ENCODE peak calls at places on chromosome 22, in nine cellular contexts. I, X, E, K, M, U, R, L and G are unnamed samples.

GRCh38 chr22:26442086-26442756 is 13.2 kb downstream of the ASPHD2 start:
- DNase-seq in I (no peak), X (no peak), E (no peak), K (no peak), M (no peak), U (no peak), R (no peak), L (no peak), G (no peak)

GRCh38 chr22:33747576-33748180 is 172.6 kb downstream of the LARGE1 start:
- DNase-seq in I (no peak), X (no peak), E (peak), K (no peak), M (no peak), U (peak), R (no peak), L (peak), G (no peak)

GRCh38 chr22:27730649-27731433 is 70.7 kb downstream of the MN1 start:
- DNase-seq in I (no peak), X (no peak), E (no peak), K (peak), M (no peak), U (no peak), R (peak), L (no peak), G (no peak)

GRCh38 chr22:25540128-25540790 is 24.2 kb upstream of the GRK3 start:
- DNase-seq in I (no peak), X (no peak), E (no peak), K (no peak), M (no peak), U (no peak), R (no peak), L (no peak), G (no peak)

GRCh38 chr22:41184679-41185078 is 20.4 kb upstream of the L3MBTL2 start:
- DNase-seq in I (no peak), X (no peak), E (no peak), K (no peak), M (no peak), U (no peak), R (no peak), L (no peak), G (no peak)

GRCh38 chr22:21038405-21038804 is 6.0 kb upstream of the SLC7A4 start:
- DNase-seq in I (peak), X (no peak), E (no peak), K (no peak), M (no peak), U (no peak), R (peak), L (no peak), G (peak)

GRCh38 chr22:25407226-25407858 is 157.1 kb upstream of the GRK3 start:
- DNase-seq in I (no peak), X (no peak), E (no peak), K (peak), M (no peak), U (no peak), R (no peak), L (no peak), G (no peak)

GRCh38 chr22:27476318-27476717 is 325.2 kb downstream of the MN1 start:
- DNase-seq in I (no peak), X (no peak), E (no peak), K (no peak), M (no peak), U (no peak), R (no peak), L (no peak), G (no peak)

GRCh38 chr22:45207981-45208664 is 32.6 kb downstream of the KIAA0930 start:
- DNase-seq in I (peak), X (no peak), E (peak), K (no peak), M (no peak), U (peak), R (no peak), L (no peak), G (no peak)

GRCh38 chr22:23529166-23530103 is 50.7 kb downstream of the IGLL1 start:
- DNase-seq in I (no peak), X (no peak), E (no peak), K (peak), M (no peak), U (peak), R (no peak), L (no peak), G (no peak)

GRCh38 chr22:45997077-45997774 is 20.3 kb upstream of the WNT7B start:
- DNase-seq in I (peak), X (no peak), E (peak), K (peak), M (no peak), U (peak), R (no peak), L (peak), G (peak)

GRCh38 chr22:33101550-33101949 is 43.4 kb upstream of the SYN3 start:
- DNase-seq in I (no peak), X (no peak), E (no peak), K (no peak), M (no peak), U (no peak), R (peak), L (no peak), G (no peak)

GRCh38 chr22:37316405-37316804 is 34.1 kb downstream of the CYTH4 start:
- DNase-seq in I (no peak), X (no peak), E (no peak), K (no peak), M (no peak), U (no peak), R (no peak), L (no peak), G (no peak)

GRCh38 chr22:45422237-45422983 is 8.9 kb downstream of the RIBC2 start:
- DNase-seq in I (no peak), X (no peak), E (no peak), K (peak), M (no peak), U (no peak), R (no peak), L (no peak), G (no peak)

GRCh38 chr22:30591191-30591587 is 521 bp downstream of the PES1 start:
- DNase-seq in I (peak), X (no peak), E (no peak), K (no peak), M (no peak), U (no peak), R (no peak), L (no peak), G (peak)

GRCh38 chr22:27804016-27804415 is 2.5 kb upstream of the MN1 start:
- DNase-seq in I (no peak), X (no peak), E (no peak), K (no peak), M (no peak), U (no peak), R (no peak), L (no peak), G (no peak)

GRCh38 chr22:50009251-50009650 is 3.3 kb downstream of the IL17REL start:
- DNase-seq in I (no peak), X (no peak), E (no peak), K (peak), M (no peak), U (peak), R (no peak), L (no peak), G (no peak)

GRCh38 chr22:29308791-29309262 is 2.4 kb downstream of the GAS2L1 start:
- DNase-seq in I (peak), X (no peak), E (no peak), K (no peak), M (no peak), U (no peak), R (no peak), L (no peak), G (peak)

GRCh38 chr22:45922256-45922655 is 54.7 kb downstream of the WNT7B start:
- DNase-seq in I (no peak), X (no peak), E (no peak), K (no peak), M (no peak), U (no peak), R (no peak), L (no peak), G (no peak)

GRCh38 chr22:22047776-22048175 is 65.2 kb upstream of the TOP3B start:
- DNase-seq in I (no peak), X (no peak), E (no peak), K (no peak), M (no peak), U (no peak), R (no peak), L (no peak), G (no peak)

GRCh38 chr22:34429314-34429713 is 509.0 kb upstream of the LARGE1 start:
- DNase-seq in I (no peak), X (no peak), E (no peak), K (no peak), M (no peak), U (no peak), R (no peak), L (no peak), G (no peak)

GRCh38 chr22:44107341-44107740 is 73.4 kb upstream of the PARVG start:
- DNase-seq in I (no peak), X (no peak), E (no peak), K (peak), M (no peak), U (no peak), R (no peak), L (no peak), G (no peak)

GRCh38 chr22:32623943-32624342 is 149.3 kb downstream of the FBXO7 start:
- DNase-seq in I (peak), X (no peak), E (no peak), K (no peak), M (no peak), U (no peak), R (no peak), L (no peak), G (peak)

GRCh38 chr22:37089451-37089850 is 20.1 kb downstream of the TMPRSS6 start:
- DNase-seq in I (peak), X (no peak), E (no peak), K (no peak), M (no peak), U (no peak), R (no peak), L (no peak), G (peak)

GRCh38 chr22:22687638-22688500 is 43.5 kb downstream of the GGTLC2 start:
- DNase-seq in I (peak), X (no peak), E (no peak), K (no peak), M (no peak), U (no peak), R (no peak), L (peak), G (peak)

GRCh38 chr22:42436402-42436801 is 4.2 kb upstream of the NFAM1 start:
- DNase-seq in I (no peak), X (no peak), E (no peak), K (no peak), M (no peak), U (no peak), R (no peak), L (no peak), G (no peak)

GRCh38 chr22:50218996-50219727 is 18.4 kb downstream of the SELENOO start:
- DNase-seq in I (peak), X (no peak), E (peak), K (peak), M (no peak), U (peak), R (peak), L (no peak), G (peak)

GRCh38 chr22:20430101-20430640 is 7.5 kb downstream of the SCARF2 start:
- DNase-seq in I (no peak), X (no peak), E (no peak), K (peak), M (no peak), U (peak), R (no peak), L (no peak), G (no peak)

GRCh38 chr22:46086577-46087335 is 63.6 kb upstream of the PPARA start:
- DNase-seq in I (peak), X (no peak), E (peak), K (peak), M (no peak), U (peak), R (no peak), L (no peak), G (peak)

GRCh38 chr22:42500164-42500835 is 19.3 kb downstream of the RRP7A start:
- DNase-seq in I (peak), X (peak), E (peak), K (peak), M (peak), U (peak), R (peak), L (peak), G (peak)

GRCh38 chr22:37340331-37341262 is 58.3 kb downstream of the CYTH4 start:
- DNase-seq in I (no peak), X (no peak), E (no peak), K (no peak), M (no peak), U (no peak), R (no peak), L (no peak), G (no peak)

GRCh38 chr22:44019846-44020245 is 4.3 kb upstream of the PARVB start:
- DNase-seq in I (no peak), X (no peak), E (no peak), K (no peak), M (no peak), U (no peak), R (no peak), L (no peak), G (no peak)

GRCh38 chr22:17542452-17542851 is 20.8 kb upstream of the SLC25A18 start:
- DNase-seq in I (no peak), X (no peak), E (no peak), K (no peak), M (no peak), U (no peak), R (no peak), L (no peak), G (no peak)

GRCh38 chr22:17541476-17541875 is 21.8 kb upstream of the SLC25A18 start:
- DNase-seq in I (no peak), X (no peak), E (no peak), K (no peak), M (no peak), U (no peak), R (no peak), L (no peak), G (no peak)

GRCh38 chr22:17537155-17537554 is 26.1 kb upstream of the SLC25A18 start:
- DNase-seq in I (no peak), X (no peak), E (no peak), K (no peak), M (no peak), U (no peak), R (no peak), L (no peak), G (no peak)

GRCh38 chr22:17536269-17536668 is 27.0 kb upstream of the SLC25A18 start:
- DNase-seq in I (no peak), X (no peak), E (no peak), K (no peak), M (no peak), U (no peak), R (no peak), L (no peak), G (no peak)

GRCh38 chr22:17540481-17540880 is 22.8 kb upstream of the SLC25A18 start:
- DNase-seq in I (no peak), X (no peak), E (no peak), K (no peak), M (no peak), U (no peak), R (no peak), L (no peak), G (no peak)
- TF ChIP-seq CTCF in I (no peak), X (no peak), E (no peak), K (peak), M (no peak), U (no peak), R (no peak), L (peak), G (peak)

DNA sequence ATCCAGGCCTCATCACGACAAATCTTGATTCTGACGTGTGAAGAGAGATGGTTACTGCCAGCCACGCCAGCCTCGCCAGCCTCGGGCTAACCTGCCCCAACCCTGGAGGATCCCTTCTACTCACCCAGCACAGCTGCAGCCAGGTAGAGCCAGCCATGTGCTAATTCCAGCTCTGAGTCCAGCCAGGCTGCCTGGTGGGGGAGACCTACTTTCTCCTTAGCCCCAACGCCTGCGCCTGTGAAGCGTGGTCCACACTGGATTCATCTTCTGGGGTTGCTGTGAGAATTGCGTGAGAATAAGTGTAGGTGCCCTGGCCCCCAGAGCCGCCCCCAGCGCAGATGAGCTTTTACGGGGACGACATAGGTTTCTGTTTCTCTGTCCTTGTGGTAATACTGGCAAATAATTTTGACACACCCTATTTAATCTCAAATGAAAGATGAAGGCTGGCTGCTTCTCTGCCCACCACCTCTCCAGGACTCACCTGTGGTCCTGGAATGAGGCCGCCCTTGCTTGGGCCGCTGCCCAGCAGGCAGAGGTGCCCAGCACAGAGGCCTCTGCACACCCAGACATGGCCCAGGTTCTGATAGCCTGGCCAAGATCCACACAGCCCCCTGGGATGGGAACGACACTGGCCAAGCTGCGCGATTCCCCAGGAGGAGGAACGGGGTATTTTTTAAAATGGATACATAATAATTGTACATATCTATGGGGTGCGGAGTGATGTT is 528.4 kb downstream of the TBC1D22A start:
- DNase-seq in I (no peak), X (no peak), E (no peak), K (peak), M (no peak), U (peak), R (no peak), L (no peak), G (no peak)
- H3K4me3 ChIP-seq in I (no peak), X (no peak), E (no peak), K (no peak), M (no peak), U (no peak), R (no peak), L (no peak), G (no peak)

DNA sequence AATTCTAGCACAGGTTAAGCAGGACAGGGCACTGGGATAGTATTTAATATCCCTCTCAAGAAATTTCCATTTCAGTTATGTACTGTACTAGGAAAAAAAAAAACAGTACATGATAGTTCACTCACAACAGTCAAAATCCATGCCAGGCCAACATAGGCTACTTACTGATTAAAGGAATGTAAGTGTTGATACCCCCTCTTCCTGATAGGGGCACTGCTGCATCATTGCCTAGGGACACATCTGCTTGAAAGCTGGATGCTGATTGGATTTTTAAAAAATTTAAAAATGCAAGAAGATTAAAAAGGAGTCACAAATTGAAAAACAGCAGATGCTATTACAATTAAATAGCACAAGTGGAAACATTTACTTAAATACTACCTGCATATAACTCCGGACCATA is 43.4 kb downstream of the APOL5 start:
- DNase-seq in I (peak), X (peak), E (no peak), K (no peak), M (no peak), U (no peak), R (peak), L (no peak), G (peak)
- TF ChIP-seq CTCF in I (peak), X (peak), E (no peak), K (peak), M (no peak), U (peak), R (peak), L (peak), G (no peak)

DNA sequence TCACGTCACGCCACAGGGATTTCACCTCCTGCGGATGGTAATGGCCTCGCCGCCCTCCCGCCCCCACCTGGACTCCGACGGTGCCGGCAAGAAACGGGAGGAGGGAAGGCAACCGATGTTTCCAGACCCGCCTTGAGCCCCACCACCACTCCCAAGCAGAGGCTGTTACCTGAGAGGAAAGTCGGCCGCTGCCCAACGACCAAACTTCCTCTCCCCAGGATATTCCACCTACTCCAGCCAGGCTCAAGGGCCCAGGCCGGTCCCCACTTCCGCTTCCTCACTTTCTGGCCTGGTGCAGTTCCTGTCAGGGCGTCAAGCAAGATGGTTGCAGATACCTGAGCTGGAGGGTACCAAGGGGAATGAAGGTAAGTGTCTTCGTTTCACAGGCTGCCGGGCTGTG is at the start of gene ENTHD1:
- DNase-seq in I (no peak), X (no peak), E (no peak), K (no peak), M (no peak), U (no peak), R (no peak), L (no peak), G (no peak)
- H3K4me3 ChIP-seq in I (no peak), X (no peak), E (no peak), K (no peak), M (no peak), U (no peak), R (no peak), L (no peak), G (no peak)

GRCh38 chr22:38570841-38571364 is 920 bp upstream of the DMC1 start:
- DNase-seq in I (peak), X (peak), E (peak), K (no peak), M (no peak), U (peak), R (peak), L (peak), G (peak)

GRCh38 chr22:38567531-38568245 is 2.3 kb downstream of the DMC1 start:
- DNase-seq in I (no peak), X (no peak), E (no peak), K (no peak), M (no peak), U (no peak), R (no peak), L (no peak), G (no peak)

GRCh38 chr22:38569181-38569971 is 607 bp downstream of the DMC1 start:
- DNase-seq in I (no peak), X (peak), E (peak), K (no peak), M (no peak), U (no peak), R (no peak), L (peak), G (no peak)

GRCh38 chr22:38569972-38570840 is at the start of gene DMC1:
- DNase-seq in I (peak), X (peak), E (peak), K (peak), M (peak), U (peak), R (peak), L (peak), G (peak)

DNA sequence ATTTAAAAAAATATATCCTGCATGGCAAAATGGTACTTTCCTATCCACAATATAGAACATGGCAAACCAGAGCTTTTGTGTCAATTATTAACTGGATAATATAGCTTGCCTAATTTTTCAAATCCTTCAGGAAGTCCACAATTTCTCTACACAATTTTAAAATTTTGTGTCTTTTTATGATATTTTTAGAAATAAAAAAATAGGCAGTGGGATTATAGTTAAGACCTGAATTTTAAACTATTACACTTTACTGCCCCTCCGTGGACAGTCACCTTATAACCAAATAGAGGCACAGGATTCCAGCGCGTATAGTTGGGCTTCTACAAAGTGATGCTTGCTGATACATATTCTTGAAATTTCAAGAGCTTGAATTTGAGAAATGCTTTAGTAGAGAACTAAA is 2.1 kb upstream of the DMC1 start:
- DNase-seq in I (peak), X (peak), E (no peak), K (no peak), M (no peak), U (no peak), R (peak), L (peak), G (peak)
- TF ChIP-seq CTCF in I (peak), X (peak), E (peak), K (peak), M (peak), U (peak), R (peak), L (peak), G (peak)